ENCODE peak calls at places on chromosome 16, in seven cellular contexts. M, J, Y, U, S, W and X are unnamed samples.

GRCh38 chr16:12271006-12271405 is 294.5 kb downstream of the SNX29 start:
- DNase-seq in M (no peak), J (peak), Y (no peak), U (no peak), S (peak), W (no peak), X (no peak)

GRCh38 chr16:9091867-9092281 is 430 bp downstream of the HAPSTR1 start:
- DNase-seq in M (no peak), J (no peak), Y (peak), U (peak), S (peak), W (peak), X (no peak)

GRCh38 chr16:81896902-81897301 is 114.4 kb downstream of the SDR42E1 start:
- DNase-seq in M (no peak), J (no peak), Y (no peak), U (no peak), S (no peak), W (no peak), X (no peak)

GRCh38 chr16:85759631-85760419 is 8.9 kb upstream of the C16orf74 start:
- DNase-seq in M (no peak), J (no peak), Y (no peak), U (no peak), S (peak), W (no peak), X (no peak)

GRCh38 chr16:65418435-65418834 is 296.6 kb upstream of the CDH11 start:
- DNase-seq in M (no peak), J (peak), Y (no peak), U (no peak), S (no peak), W (no peak), X (no peak)

GRCh38 chr16:88589441-88589840 is 19.2 kb downstream of the ZC3H18 start:
- DNase-seq in M (no peak), J (no peak), Y (no peak), U (no peak), S (no peak), W (no peak), X (no peak)

GRCh38 chr16:23629516-23629915 is 11.6 kb downstream of the PALB2 start:
- DNase-seq in M (no peak), J (no peak), Y (no peak), U (no peak), S (no peak), W (no peak), X (no peak)

GRCh38 chr16:65415460-65415859 is 293.6 kb upstream of the CDH11 start:
- DNase-seq in M (no peak), J (peak), Y (no peak), U (no peak), S (peak), W (no peak), X (no peak)

GRCh38 chr16:62805221-62805857 is 769.1 kb upstream of the CDH8 start:
- DNase-seq in M (no peak), J (no peak), Y (no peak), U (peak), S (no peak), W (no peak), X (no peak)

GRCh38 chr16:79970551-79971236 is 370.2 kb upstream of the MAF start:
- DNase-seq in M (no peak), J (peak), Y (no peak), U (peak), S (peak), W (no peak), X (no peak)

GRCh38 chr16:56197227-56197992 is 6.1 kb downstream of the GNAO1 start:
- DNase-seq in M (no peak), J (no peak), Y (no peak), U (no peak), S (no peak), W (no peak), X (no peak)

GRCh38 chr16:12582696-12583095 is 221.0 kb downstream of the CPPED1 start:
- DNase-seq in M (no peak), J (no peak), Y (no peak), U (no peak), S (no peak), W (peak), X (no peak)

DNA sequence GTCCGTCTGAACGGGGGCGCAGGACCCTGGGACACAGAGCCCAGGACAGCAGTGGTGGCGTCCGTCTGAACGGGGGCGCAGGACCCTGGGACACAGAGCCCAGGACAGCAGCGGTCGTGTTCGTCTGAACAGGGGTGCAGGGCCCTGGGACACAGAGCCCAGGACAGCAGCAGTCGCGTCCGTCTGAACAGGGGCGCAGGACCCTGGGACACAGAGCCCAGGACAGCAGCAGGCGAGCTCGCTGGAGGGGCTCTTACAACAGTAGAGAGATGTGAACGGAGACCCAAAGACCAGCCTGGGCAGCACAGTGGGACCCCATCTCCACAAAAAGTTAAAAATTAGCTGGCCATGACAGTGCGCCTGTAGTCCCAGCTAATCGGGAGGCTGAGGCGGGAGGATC is 40.7 kb downstream of the LMF1 start:
- DNase-seq in M (no peak), J (no peak), Y (no peak), U (no peak), S (no peak), W (no peak), X (no peak)
- H3K27ac ChIP-seq in M (no peak), J (no peak), Y (no peak), U (no peak), S (no peak), W (no peak), X (no peak)

GRCh38 chr16:27528294-27528693 is 21.4 kb downstream of the GTF3C1 start:
- DNase-seq in M (no peak), J (no peak), Y (no peak), U (no peak), S (no peak), W (no peak), X (no peak)
- H3K27ac ChIP-seq in M (no peak), J (no peak), Y (no peak), U (no peak), S (no peak), W (no peak), X (no peak)

GRCh38 chr16:57313509-57313908 is 29.0 kb upstream of the PLLP start:
- DNase-seq in M (no peak), J (no peak), Y (no peak), U (no peak), S (no peak), W (no peak), X (no peak)
- H3K27ac ChIP-seq in M (no peak), J (no peak), Y (peak), U (no peak), S (no peak), W (no peak), X (no peak)

DNA sequence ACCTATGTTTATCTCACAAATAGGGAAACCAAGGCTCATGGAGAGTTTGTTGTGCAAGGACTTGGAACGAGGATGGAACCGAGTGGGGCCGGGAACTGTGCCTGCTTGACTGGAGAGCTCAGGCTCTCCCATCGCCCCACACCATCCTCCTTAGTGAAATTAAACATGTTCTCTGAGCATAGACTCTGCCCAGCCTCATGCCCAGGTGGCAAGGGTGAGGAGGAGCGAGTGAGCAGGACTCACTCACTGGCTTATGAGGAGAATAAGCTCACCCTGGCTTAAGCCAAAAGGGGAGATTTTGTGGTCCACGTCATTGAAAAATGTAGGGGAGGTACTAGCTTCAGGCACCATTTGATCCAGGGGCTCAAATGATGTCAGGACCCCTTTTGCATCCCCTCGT is 44.8 kb downstream of the NKD1 start:
- DNase-seq in M (no peak), J (no peak), Y (no peak), U (no peak), S (no peak), W (no peak), X (no peak)
- H3K27ac ChIP-seq in M (no peak), J (no peak), Y (no peak), U (peak), S (no peak), W (no peak), X (no peak)

DNA sequence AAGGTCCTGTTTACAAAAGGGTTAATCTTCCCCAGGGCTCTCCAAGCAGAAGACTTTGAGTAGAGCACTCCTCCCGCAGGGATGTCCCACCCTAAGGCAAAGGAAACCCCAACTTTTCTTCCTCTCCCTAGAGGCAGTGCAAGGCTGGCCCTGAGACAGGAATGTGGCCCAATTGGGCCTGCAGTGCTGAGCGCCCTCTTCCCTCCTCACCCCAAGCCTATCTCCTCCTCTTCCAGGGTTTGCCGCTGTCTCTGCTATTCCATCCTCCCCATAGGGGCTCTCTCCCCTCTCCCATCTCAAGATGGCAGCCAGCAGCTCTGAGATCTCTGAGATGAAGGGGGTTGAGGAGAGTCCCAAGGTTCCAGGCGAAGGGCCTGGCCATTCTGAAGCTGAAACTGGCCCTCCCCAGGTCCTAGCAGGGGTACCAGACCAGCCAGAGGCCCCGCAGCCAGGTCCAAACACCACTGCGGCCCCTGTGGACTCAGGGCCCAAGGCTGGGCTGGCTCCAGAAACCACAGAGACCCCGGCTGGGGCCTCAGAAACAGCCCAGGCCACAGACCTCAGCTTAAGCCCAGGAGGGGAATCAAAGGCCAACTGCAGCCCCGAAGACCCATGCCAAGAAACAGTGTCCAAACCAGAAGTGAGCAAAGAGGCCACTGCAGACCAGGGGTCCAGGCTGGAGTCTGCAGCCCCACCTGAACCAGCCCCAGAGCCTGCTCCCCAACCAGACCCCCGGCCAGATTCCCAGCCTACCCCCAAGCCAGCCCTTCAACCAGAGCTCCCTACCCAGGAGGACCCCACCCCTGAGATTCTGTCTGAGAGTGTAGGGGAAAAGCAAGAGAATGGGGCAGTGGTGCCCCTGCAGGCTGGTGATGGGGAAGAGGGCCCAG is 1.0 kb downstream of the PRRT2 start:
- DNase-seq in M (no peak), J (no peak), Y (no peak), U (no peak), S (no peak), W (peak), X (no peak)
- H3K27ac ChIP-seq in M (no peak), J (no peak), Y (no peak), U (peak), S (no peak), W (peak), X (peak)

GRCh38 chr16:3498988-3499387 is 1.8 kb upstream of the CLUAP1 start:
- DNase-seq in M (no peak), J (no peak), Y (no peak), U (no peak), S (no peak), W (no peak), X (no peak)

GRCh38 chr16:3497771-3498170 is 2.5 kb upstream of the C16orf90 start:
- DNase-seq in M (no peak), J (no peak), Y (no peak), U (no peak), S (no peak), W (no peak), X (no peak)

GRCh38 chr16:3496386-3496785 is 1.1 kb upstream of the C16orf90 start:
- DNase-seq in M (no peak), J (no peak), Y (no peak), U (no peak), S (no peak), W (no peak), X (no peak)

GRCh38 chr16:3503513-3503912 is 2.7 kb downstream of the CLUAP1 start:
- DNase-seq in M (no peak), J (no peak), Y (peak), U (no peak), S (no peak), W (no peak), X (no peak)

GRCh38 chr16:3501783-3502400 is 1.1 kb downstream of the CLUAP1 start:
- DNase-seq in M (no peak), J (no peak), Y (no peak), U (no peak), S (peak), W (no peak), X (no peak)
- H3K27ac ChIP-seq in M (no peak), J (no peak), Y (no peak), U (no peak), S (peak), W (no peak), X (peak)

GRCh38 chr16:83961591-83961990 is 6.5 kb upstream of the NECAB2 start:
- DNase-seq in M (no peak), J (no peak), Y (no peak), U (no peak), S (no peak), W (no peak), X (no peak)

GRCh38 chr16:83960521-83961249 is 7.4 kb upstream of the NECAB2 start:
- DNase-seq in M (no peak), J (no peak), Y (no peak), U (no peak), S (no peak), W (no peak), X (no peak)

GRCh38 chr16:83958842-83959565 is 6.0 kb downstream of the OSGIN1 start:
- DNase-seq in M (no peak), J (no peak), Y (no peak), U (no peak), S (no peak), W (no peak), X (no peak)

GRCh38 chr16:83958137-83958810 is 5.2 kb downstream of the OSGIN1 start:
- DNase-seq in M (no peak), J (no peak), Y (no peak), U (no peak), S (no peak), W (no peak), X (no peak)

DNA sequence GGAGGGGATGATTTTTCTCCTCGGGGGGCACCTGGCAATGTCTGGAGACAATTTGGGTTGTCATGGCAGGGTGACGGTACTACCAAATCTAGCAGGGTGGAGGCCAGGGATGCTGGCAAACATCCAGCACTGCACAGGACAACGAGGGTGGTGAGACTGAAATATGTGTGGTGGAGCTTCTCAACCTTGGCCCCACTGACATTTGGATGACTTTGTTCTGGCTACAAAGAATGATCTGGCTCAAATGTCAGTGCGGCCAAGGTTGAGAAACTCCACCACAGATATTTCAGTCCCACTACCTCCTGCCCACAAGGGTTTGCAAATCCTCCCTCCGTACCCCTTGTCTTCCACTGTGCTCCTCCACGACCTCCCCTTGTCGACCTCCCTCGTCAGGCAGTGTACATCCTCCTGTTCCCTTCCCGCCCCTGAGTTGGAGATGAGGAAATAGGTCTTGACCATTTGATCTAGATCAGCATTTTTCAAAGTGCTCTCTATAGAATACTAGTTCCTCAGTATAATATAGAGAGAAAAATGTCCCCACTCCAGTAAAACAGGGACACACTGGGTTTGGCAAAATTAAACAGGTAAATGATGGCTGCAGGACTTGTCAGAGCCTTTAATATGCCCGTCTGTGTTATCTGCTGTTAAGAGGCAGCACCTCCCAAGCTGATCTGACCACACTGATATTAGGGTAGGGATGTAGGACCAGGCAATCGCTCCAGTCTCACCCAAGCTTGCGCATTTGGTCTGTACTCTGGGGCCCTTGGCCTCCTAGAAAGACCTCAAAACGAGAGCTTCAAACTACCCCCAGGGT is 6.8 kb downstream of the OSGIN1 start:
- DNase-seq in M (no peak), J (no peak), Y (no peak), U (no peak), S (no peak), W (no peak), X (no peak)
- H3K27ac ChIP-seq in M (no peak), J (no peak), Y (no peak), U (no peak), S (no peak), W (no peak), X (no peak)

GRCh38 chr16:67773099-67773498 is 33.3 kb downstream of the RANBP10 start:
- DNase-seq in M (no peak), J (no peak), Y (no peak), U (peak), S (no peak), W (no peak), X (no peak)
- H3K27ac ChIP-seq in M (no peak), J (no peak), Y (no peak), U (no peak), S (no peak), W (no peak), X (peak)

GRCh38 chr16:4051591-4051990 is 64.7 kb downstream of the ADCY9 start:
- DNase-seq in M (no peak), J (no peak), Y (no peak), U (no peak), S (peak), W (no peak), X (no peak)
- H3K27ac ChIP-seq in M (no peak), J (no peak), Y (no peak), U (peak), S (no peak), W (peak), X (peak)